ENCODE peak calls at places on chromosomes 6 and 20, in nine cellular contexts. L is body of pancreas, M is endothelial cell, S is esophagus muscularis mucosa, Y is left ventricle myocardium inferior, W is cardiac fibroblast, E is glutamatergic neuron, J is tibial artery, H is WTC11. C is an unnamed sample.

GRCh38 chr20:63737940-63738686 is 1.5 kb upstream of the SLC2A4RG start:
- DNase-seq in L (no peak), M (peak; percentile 14), S (no peak), Y (no peak), W (no peak), E (peak; percentile 46), J (peak; percentile 75), H (peak; percentile 42), C (no peak)

GRCh38 chr6:109672204-109672603 is 18.8 kb downstream of the AK9 start:
- DNase-seq in L (no peak), M (no peak), S (no peak), Y (no peak), W (peak; percentile 18), E (no peak), J (no peak), H (no peak), C (no peak)

GRCh38 chr6:26016326-26017275 is 54.0 kb downstream of the TRIM38 start:
- DNase-seq in L (no peak), M (no peak), S (no peak), Y (peak; percentile 75), W (peak; percentile 21), E (no peak), J (peak; percentile 67), H (peak; percentile 42), C (no peak)

GRCh38 chr20:21100590-21101452 is 5.3 kb downstream of the LINC00237 start:
- DNase-seq in L (no peak), M (no peak), S (peak; percentile 88), Y (no peak), W (no peak), E (no peak), J (no peak), H (peak; percentile 69), C (peak; percentile 32)

GRCh38 chr20:4067600-4068261 is 52.4 kb upstream of the RNF24 start:
- DNase-seq in L (no peak), M (no peak), S (no peak), Y (no peak), W (peak; percentile 51), E (no peak), J (peak; percentile 74), H (no peak), C (no peak)

GRCh38 chr6:43644940-43645612 is at the start of gene RSPH9:
- DNase-seq in L (peak; percentile 58), M (peak; percentile 61), S (no peak), Y (peak; percentile 75), W (peak; percentile 66), E (peak; percentile 85), J (peak; percentile 76), H (peak; percentile 99), C (peak; percentile 67)

GRCh38 chr20:3995067-3995748 is 20.1 kb downstream of the RNF24 start:
- DNase-seq in L (no peak), M (no peak), S (no peak), Y (no peak), W (peak; percentile 32), E (no peak), J (no peak), H (no peak), C (no peak)

GRCh38 chr20:45495438-45495985 is 19.9 kb downstream of the SPINT3 start:
- DNase-seq in L (no peak), M (no peak), S (no peak), Y (no peak), W (no peak), E (no peak), J (no peak), H (no peak), C (no peak)

GRCh38 chr6:33995046-33995872 is 150.6 kb downstream of the GRM4 start:
- DNase-seq in L (peak; percentile 81), M (no peak), S (no peak), Y (no peak), W (no peak), E (peak; percentile 24), J (peak; percentile 61), H (no peak), C (no peak)

GRCh38 chr6:134619077-134619476 is 301.2 kb upstream of the SGK1 start:
- DNase-seq in L (no peak), M (no peak), S (no peak), Y (no peak), W (no peak), E (no peak), J (no peak), H (no peak), C (no peak)

GRCh38 chr6:109739671-109740070 is 48.6 kb downstream of the FIG4 start:
- DNase-seq in L (peak; percentile 6), M (no peak), S (no peak), Y (no peak), W (no peak), E (no peak), J (no peak), H (no peak), C (no peak)

GRCh38 chr6:84623956-84624680 is 140.3 kb downstream of the TBX18 start:
- DNase-seq in L (peak; percentile 33), M (no peak), S (no peak), Y (peak; percentile 27), W (peak; percentile 97), E (no peak), J (no peak), H (no peak), C (no peak)

GRCh38 chr20:64156886-64157875 is 7.1 kb upstream of the MYT1 start:
- DNase-seq in L (no peak), M (no peak), S (no peak), Y (no peak), W (no peak), E (no peak), J (no peak), H (no peak), C (no peak)

GRCh38 chr6:139011980-139012379 is 16.6 kb upstream of the ABRACL start:
- DNase-seq in L (no peak), M (no peak), S (no peak), Y (no peak), W (no peak), E (no peak), J (no peak), H (no peak), C (no peak)

GRCh38 chr20:48656661-48657211 is 171.1 kb downstream of the PREX1 start:
- DNase-seq in L (no peak), M (peak; percentile 40), S (no peak), Y (no peak), W (no peak), E (peak; percentile 73), J (no peak), H (peak; percentile 79), C (peak; percentile 37)

GRCh38 chr20:20343886-20344381 is 24.0 kb upstream of the INSM1 start:
- DNase-seq in L (no peak), M (no peak), S (no peak), Y (no peak), W (no peak), E (no peak), J (no peak), H (no peak), C (no peak)

GRCh38 chr6:170224694-170225660 is 65.9 kb downstream of the DLL1 start:
- DNase-seq in L (peak; percentile 93), M (no peak), S (no peak), Y (no peak), W (no peak), E (peak; percentile 23), J (peak; percentile 54), H (no peak), C (no peak)

DNA sequence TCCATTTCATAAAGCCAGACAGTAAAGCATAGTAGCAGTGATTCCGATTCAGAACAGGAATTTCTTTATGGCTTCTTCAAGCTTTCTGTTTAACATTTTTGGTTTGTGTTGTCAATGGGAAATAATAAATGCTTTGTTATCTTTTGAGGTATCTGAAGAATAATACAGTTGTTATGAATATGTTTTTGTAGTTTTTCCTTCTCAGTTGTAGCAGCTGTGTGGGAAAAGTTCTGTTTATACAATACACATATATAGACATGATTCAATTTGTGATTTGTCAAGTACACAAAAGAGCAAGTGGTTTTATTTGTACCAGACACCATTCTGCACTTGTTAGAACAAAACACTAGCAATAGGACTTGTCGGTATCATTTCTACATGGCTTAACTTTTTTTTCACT is 96.6 kb downstream of the CDYL start:
- DNase-seq in L (no peak), M (no peak), S (no peak), Y (no peak), W (no peak), E (no peak), J (no peak), H (no peak), C (no peak)
- TF ChIP-seq CTCF in L (no peak), M (no peak), S (no peak), Y (no peak), W (no peak), E (no peak), J (no peak), H (no peak), C (no peak)

GRCh38 chr6:112433457-112433856 is 86.3 kb downstream of the RFPL4B start:
- DNase-seq in L (no peak), M (no peak), S (no peak), Y (no peak), W (no peak), E (no peak), J (no peak), H (no peak), C (no peak)

GRCh38 chr6:112432853-112433252 is 85.7 kb downstream of the RFPL4B start:
- DNase-seq in L (no peak), M (no peak), S (no peak), Y (no peak), W (no peak), E (no peak), J (no peak), H (no peak), C (no peak)

GRCh38 chr6:112428477-112428876 is 81.3 kb downstream of the RFPL4B start:
- DNase-seq in L (no peak), M (no peak), S (no peak), Y (no peak), W (no peak), E (no peak), J (no peak), H (no peak), C (no peak)

GRCh38 chr6:112431803-112432202 is 84.7 kb downstream of the RFPL4B start:
- DNase-seq in L (no peak), M (no peak), S (no peak), Y (no peak), W (no peak), E (no peak), J (no peak), H (no peak), C (no peak)

GRCh38 chr6:112429226-112429625 is 82.1 kb downstream of the RFPL4B start:
- DNase-seq in L (peak; percentile 13), M (peak; percentile 10), S (no peak), Y (no peak), W (peak; percentile 39), E (no peak), J (no peak), H (peak; percentile 27), C (no peak)
- TF ChIP-seq CTCF in L (peak; percentile 33), M (no peak), S (no peak), Y (peak; percentile 18), W (peak; percentile 24), E (no peak), J (peak; percentile 14), H (no peak), C (no peak)

GRCh38 chr6:41896280-41896679 is 1.1 kb upstream of the USP49 start:
- DNase-seq in L (no peak), M (no peak), S (no peak), Y (no peak), W (no peak), E (no peak), J (no peak), H (no peak), C (no peak)

GRCh38 chr6:41901882-41902519 is 6.8 kb upstream of the USP49 start:
- DNase-seq in L (peak; percentile 53), M (peak; percentile 52), S (no peak), Y (no peak), W (peak; percentile 34), E (peak; percentile 25), J (no peak), H (peak; percentile 46), C (no peak)
- TF ChIP-seq CTCF in L (peak; percentile 34), M (peak; percentile 31), S (no peak), Y (no peak), W (peak; percentile 38), E (no peak), J (no peak), H (no peak), C (peak; percentile 27)

GRCh38 chr6:95091823-95092436 is 485.4 kb upstream of the MANEA start:
- DNase-seq in L (no peak), M (no peak), S (no peak), Y (no peak), W (peak; percentile 67), E (no peak), J (no peak), H (no peak), C (no peak)
- TF ChIP-seq CTCF in L (peak; percentile 46), M (peak; percentile 66), S (no peak), Y (peak; percentile 64), W (peak; percentile 43), E (peak; percentile 67), J (peak; percentile 25), H (peak; percentile 55), C (peak; percentile 81)

C was measured in neural crest cell.